ENCODE peak calls at places on chromosomes 13 and 19, in four cellular contexts. F, S, T and G are unnamed samples.
A peak's percentile ranks its signal among the peaks of the same experiment; 100 is the strongest.

GRCh38 chr19:970695-971094 is 13.4 kb upstream of the WDR18 start:
- DNase-seq in F (no peak), S (no peak), T (no peak), G (no peak)

GRCh38 chr13:75558130-75558840 is 8.7 kb downstream of the UCHL3 start:
- DNase-seq in F (no peak), S (no peak), T (no peak), G (no peak)

GRCh38 chr13:54687173-54687572 is 1658.6 kb downstream of the OLFM4 start:
- DNase-seq in F (no peak), S (no peak), T (no peak), G (peak; percentile 2)

GRCh38 chr19:5621945-5622464 is 571 bp downstream of the SAFB2 start:
- DNase-seq in F (no peak), S (no peak), T (peak; percentile 48), G (no peak)

GRCh38 chr13:67410645-67411044 is 180.5 kb upstream of the PCDH9 start:
- DNase-seq in F (no peak), S (no peak), T (no peak), G (no peak)

GRCh38 chr19:1717970-1718264 is 35.4 kb upstream of the ONECUT3 start:
- DNase-seq in F (no peak), S (no peak), T (no peak), G (no peak)

GRCh38 chr13:41496420-41497234 is 39.3 kb downstream of the RGCC start:
- DNase-seq in F (no peak), S (no peak), T (no peak), G (no peak)

GRCh38 chr13:40181203-40181845 is 485.1 kb downstream of the FOXO1 start:
- DNase-seq in F (no peak), S (peak; percentile 9), T (no peak), G (no peak)

GRCh38 chr13:37357548-37357947 is 241.0 kb downstream of the POSTN start:
- DNase-seq in F (no peak), S (no peak), T (no peak), G (no peak)

GRCh38 chr13:31629085-31629785 is 110.1 kb upstream of the RXFP2 start:
- DNase-seq in F (no peak), S (no peak), T (no peak), G (no peak)

GRCh38 chr19:38877781-38878574 is at the start of gene RINL:
- DNase-seq in F (no peak), S (no peak), T (no peak), G (no peak)

GRCh38 chr19:1284979-1285736 is 515 bp upstream of the EFNA2 start:
- DNase-seq in F (no peak), S (peak; percentile 25), T (peak; percentile 49), G (no peak)

GRCh38 chr19:5519076-5519475 is 48.7 kb downstream of the TINCR start:
- DNase-seq in F (no peak), S (no peak), T (no peak), G (no peak)

GRCh38 chr13:76828316-76828741 is 57.9 kb downstream of the KCTD12 start:
- DNase-seq in F (no peak), S (no peak), T (no peak), G (no peak)

GRCh38 chr19:46451352-46451751 is 20.0 kb downstream of the PNMA8A start:
- DNase-seq in F (no peak), S (no peak), T (no peak), G (peak; percentile 78)

DNA sequence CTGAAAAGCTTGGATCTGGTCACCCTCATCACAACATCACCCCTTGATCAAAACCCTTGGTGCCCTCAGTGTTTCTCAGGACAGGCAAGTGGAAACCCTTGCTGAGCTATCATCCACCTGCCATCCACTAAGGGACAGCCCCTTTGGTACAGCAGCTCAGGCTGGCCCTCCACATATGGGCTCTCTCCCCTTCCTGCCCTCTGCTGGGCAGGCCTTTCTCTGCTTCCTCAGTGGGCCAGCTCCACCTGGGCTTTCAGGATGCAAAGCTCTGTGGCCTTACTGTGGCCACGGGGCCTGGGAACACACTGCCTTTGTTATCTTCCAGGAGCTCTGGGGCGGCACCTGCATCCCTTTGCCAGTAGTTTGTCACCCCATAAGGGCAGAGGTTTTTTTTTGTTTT is 4.9 kb downstream of the SUGP1 start:
- DNase-seq in F (no peak), S (no peak), T (no peak), G (no peak)
- TF ChIP-seq CTCF in F (no peak), S (no peak), T (no peak), G (no peak)

GRCh38 chr19:49667473-49667872 is 1.7 kb downstream of the BCL2L12 start:
- DNase-seq in F (no peak), S (no peak), T (no peak), G (no peak)
- H3K27ac ChIP-seq in F (no peak overlapping the region), S (no peak overlapping the region), T (no peak overlapping the region), G (no peak overlapping the region)

GRCh38 chr19:50489461-50490011 is 12.9 kb upstream of the GARIN5A start:
- DNase-seq in F (no peak), S (no peak), T (peak; percentile 40), G (no peak)

GRCh38 chr19:50485284-50485955 is 8.8 kb upstream of the GARIN5A start:
- DNase-seq in F (no peak), S (peak; percentile 63), T (no peak), G (no peak)

GRCh38 chr19:50490411-50490811 is 13.8 kb upstream of the GARIN5A start:
- DNase-seq in F (no peak), S (no peak), T (no peak), G (no peak)

GRCh38 chr19:50488795-50489194 is 12.1 kb upstream of the GARIN5A start:
- DNase-seq in F (no peak), S (no peak), T (no peak), G (no peak)

GRCh38 chr19:50486823-50487515 is 10.3 kb upstream of the GARIN5A start:
- DNase-seq in F (no peak), S (peak; percentile 89), T (no peak), G (no peak)
- TF ChIP-seq CTCF in F (peak; percentile 58), S (peak; percentile 50), T (peak; percentile 26), G (peak; percentile 37)

GRCh38 chr13:95226932-95227718 is 74.1 kb downstream of the ABCC4 start:
- DNase-seq in F (no peak), S (no peak), T (no peak), G (no peak)

GRCh38 chr13:95224064-95224463 is 77.2 kb downstream of the ABCC4 start:
- DNase-seq in F (no peak), S (no peak), T (no peak), G (no peak)

GRCh38 chr13:95226476-95226875 is 74.8 kb downstream of the ABCC4 start:
- DNase-seq in F (no peak), S (no peak), T (no peak), G (no peak)

GRCh38 chr13:95228130-95228529 is 73.1 kb downstream of the ABCC4 start:
- DNase-seq in F (no peak), S (no peak), T (no peak), G (no peak)

DNA sequence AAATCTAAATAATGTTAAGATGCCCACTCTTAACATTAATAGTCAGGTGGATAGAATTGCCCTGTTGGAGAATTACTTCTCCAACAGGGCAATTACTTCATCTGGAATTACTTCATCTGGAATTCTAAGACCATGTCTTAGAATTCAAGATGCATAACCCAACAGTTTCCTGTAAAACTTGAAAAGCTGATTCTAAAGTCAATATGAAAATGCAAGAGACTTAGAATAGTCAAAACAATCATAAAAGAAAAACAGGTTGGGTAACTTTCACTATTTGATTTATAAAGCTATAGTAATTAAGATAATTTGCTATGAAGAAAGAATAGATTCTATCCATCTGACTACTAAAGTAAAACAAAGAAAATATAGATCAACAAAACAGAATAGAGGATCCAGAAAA is 75.2 kb downstream of the ABCC4 start:
- DNase-seq in F (no peak), S (no peak), T (no peak), G (no peak)
- H3K27ac ChIP-seq in F (no peak overlapping the region), S (no peak overlapping the region), T (no peak overlapping the region), G (no peak overlapping the region)

DNA sequence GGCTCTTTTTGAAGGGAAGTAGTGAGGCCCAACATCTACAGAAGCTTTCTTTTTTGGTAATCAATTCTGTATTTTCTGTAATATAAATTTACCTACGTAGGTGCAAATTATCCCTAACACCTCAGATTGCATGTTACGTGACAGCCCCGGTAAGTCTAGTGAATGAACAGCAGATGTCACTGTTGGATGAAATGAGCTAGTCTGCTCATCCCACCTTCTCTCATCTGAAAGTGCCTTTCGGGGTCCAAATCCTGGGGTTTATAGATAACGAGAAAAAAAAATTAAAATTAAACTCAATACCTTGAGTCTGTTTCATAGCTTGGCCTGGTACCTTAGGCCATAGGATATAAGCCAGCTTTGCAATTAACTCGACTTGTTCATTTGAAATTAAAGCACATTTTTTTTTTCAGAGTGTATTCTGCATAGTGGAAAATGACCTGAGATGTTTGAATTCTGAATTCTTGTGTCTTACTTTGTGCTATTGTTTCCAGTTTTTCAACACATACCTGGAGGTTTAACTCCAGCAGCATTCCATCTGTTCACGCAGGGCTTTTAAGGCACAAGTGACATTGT is 548.2 kb downstream of the GPC5 start:
- DNase-seq in F (no peak), S (peak; percentile 41), T (no peak), G (peak; percentile 3)
- TF ChIP-seq CTCF in F (no peak), S (peak; percentile 68), T (peak; percentile 58), G (peak; percentile 51)

DNA sequence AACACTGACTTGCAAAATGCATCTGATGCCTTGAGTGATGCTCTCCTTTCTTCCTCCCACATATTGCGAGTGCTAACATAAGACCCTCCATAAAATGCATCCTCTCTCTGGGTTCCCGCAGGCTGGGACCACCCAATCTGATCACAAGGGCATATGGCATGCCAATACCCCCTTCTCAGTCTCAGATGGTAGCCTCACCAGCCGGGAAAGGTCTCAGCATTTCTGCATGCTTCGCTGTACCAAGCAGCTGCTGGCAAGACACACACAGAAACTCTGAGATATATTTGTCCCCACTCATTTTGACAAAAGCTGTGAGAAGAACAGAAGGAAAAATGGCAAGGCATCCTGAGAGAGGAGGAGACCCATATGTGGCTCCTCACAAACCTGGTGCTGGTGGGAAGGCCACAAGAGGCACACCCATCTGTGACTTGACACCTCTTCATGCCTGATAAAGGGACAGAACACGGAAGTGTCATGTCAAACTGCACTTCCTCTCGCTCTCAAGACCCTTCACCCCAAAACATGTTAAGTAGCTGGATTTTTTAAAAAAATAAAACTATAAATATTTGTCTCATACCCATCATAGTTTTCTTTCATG is 36.6 kb upstream of the DOCK9 start:
- DNase-seq in F (no peak), S (no peak), T (no peak), G (no peak)
- H3K27ac ChIP-seq in F (no peak overlapping the region), S (no peak overlapping the region), T (no peak overlapping the region), G (no peak overlapping the region)

GRCh38 chr13:30017880-30018279 is 167.5 kb upstream of the UBL3 start:
- DNase-seq in F (no peak), S (peak; percentile 49), T (no peak), G (no peak)
- TF ChIP-seq CTCF in F (no peak), S (no peak), T (no peak), G (no peak)

DNA sequence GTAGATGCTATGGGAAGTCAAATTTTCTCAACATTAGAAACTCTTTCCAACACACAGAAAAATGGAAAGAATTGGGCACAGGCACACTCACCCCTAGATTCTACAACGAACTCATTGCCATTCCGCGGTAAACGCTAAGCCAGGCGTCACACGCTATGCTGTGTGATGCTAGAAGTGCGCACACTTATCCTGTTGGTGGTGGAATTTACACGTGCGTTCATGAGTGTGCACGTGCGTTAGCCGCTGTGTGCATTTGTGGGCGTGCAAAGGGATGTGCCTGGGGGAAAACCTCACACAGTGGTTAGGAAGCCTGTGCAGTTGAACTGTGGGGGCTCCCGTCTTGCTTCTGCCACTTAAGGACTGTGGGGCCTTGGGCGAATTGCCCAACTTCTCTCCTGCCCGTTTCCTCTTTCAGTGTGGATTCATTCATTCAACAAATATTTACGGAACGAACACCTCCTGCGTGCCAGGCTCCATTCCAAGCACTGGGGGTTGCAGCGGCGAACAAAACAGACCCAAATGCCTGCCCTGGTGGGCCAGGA is 7.7 kb downstream of the NFILZ start:
- DNase-seq in F (no peak), S (no peak), T (peak; percentile 79), G (no peak)
- H3K27ac ChIP-seq in F (no peak overlapping the region), S (no peak overlapping the region), T (peak overlapping the region; percentile 84), G (no peak overlapping the region)